ENCODE peak calls at places on chromosomes 11 and 22, in four cellular contexts. J is heart left ventricle, N is tibial nerve, R is body of pancreas. I is an unnamed sample.

GRCh38 chr22:27181537-27181936 is 524.1 kb downstream of the MIAT start:
- DNase-seq in R (no peak), N (no peak), J (no peak), I (no peak)

GRCh38 chr11:62444835-62445234 is 26.0 kb downstream of the SCGB1A1 start:
- DNase-seq in R (no peak), J (no peak), N (no peak), I (no peak)

GRCh38 chr11:117378966-117379865 is 51.6 kb downstream of the CEP164 start:
- DNase-seq in R (no peak), J (peak; percentile 67), N (no peak), I (no peak)

GRCh38 chr11:124970925-124971324 is 16.9 kb downstream of the CCDC15 start:
- DNase-seq in J (no peak), N (no peak), R (no peak), I (no peak)

GRCh38 chr11:106670069-106670468 is 348.2 kb downstream of the GUCY1A2 start:
- DNase-seq in J (no peak), N (no peak), R (no peak), I (no peak)

GRCh38 chr11:130002352-130002845 is at the start of gene PRDM10:
- DNase-seq in R (peak; percentile 94), J (peak; percentile 96), N (peak; percentile 91), I (peak; percentile 96)

GRCh38 chr22:41565403-41566054 is 4.7 kb downstream of the CSDC2 start:
- DNase-seq in R (peak; percentile 35), N (no peak), J (peak; percentile 63), I (peak; percentile 64)

GRCh38 chr11:119310682-119311052 is 6.3 kb downstream of the MCAM start:
- DNase-seq in N (no peak), J (no peak), R (no peak), I (no peak)

GRCh38 chr11:12087075-12087775 is 23.2 kb upstream of the MICAL2 start:
- DNase-seq in N (no peak), J (no peak), R (no peak), I (no peak)

GRCh38 chr22:28051787-28052356 is 132.8 kb upstream of the PITPNB start:
- DNase-seq in J (peak; percentile 72), N (peak; percentile 78), R (peak; percentile 71), I (peak; percentile 79)

GRCh38 chr11:10375280-10376048 is 70.6 kb downstream of the ADM start:
- DNase-seq in R (no peak), J (no peak), N (no peak), I (no peak)

GRCh38 chr11:60315866-60316265 is 11.2 kb upstream of the MS4A6E start:
- DNase-seq in N (no peak), J (no peak), R (no peak), I (no peak)

GRCh38 chr11:30481816-30482215 is 104.3 kb downstream of the MPPED2 start:
- DNase-seq in R (no peak), N (no peak), J (no peak), I (no peak)

GRCh38 chr22:42773161-42773560 is 52.5 kb upstream of the A4GALT start:
- DNase-seq in N (no peak), R (no peak), J (peak; percentile 70), I (peak; percentile 26)

GRCh38 chr11:43576834-43577521 is 103.6 kb upstream of the HSD17B12 start:
- DNase-seq in J (peak; percentile 66), R (no peak), N (peak; percentile 26), I (peak; percentile 90)

GRCh38 chr11:3188496-3189192 is 23.5 kb upstream of the OSBPL5 start:
- DNase-seq in J (no peak), N (no peak), R (no peak), I (no peak)
- H3K27ac ChIP-seq in J (no peak overlapping the region), N (no peak overlapping the region), R (no peak overlapping the region), I (no peak overlapping the region)

DNA sequence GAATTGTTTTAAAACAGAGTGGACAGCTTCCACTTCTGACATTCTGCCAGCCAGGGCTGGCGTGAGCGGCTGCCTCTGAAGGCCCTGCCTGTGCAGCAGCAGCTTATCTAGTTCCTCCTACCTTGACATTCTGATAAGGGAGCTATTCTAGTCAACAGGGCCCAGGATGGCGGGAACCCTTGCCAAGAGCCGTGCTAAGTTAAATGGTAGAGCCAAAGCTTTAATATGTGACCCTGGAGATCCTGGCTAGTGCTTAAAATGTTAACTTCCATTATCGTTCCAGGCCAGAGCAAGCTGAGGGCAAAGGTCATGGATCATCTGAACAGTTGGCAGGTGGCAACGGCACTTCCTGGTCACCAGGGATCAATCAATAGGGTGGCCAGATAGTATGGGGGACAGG is 3.5 kb downstream of the KCNJ5 start:
- DNase-seq in N (no peak), J (peak; percentile 86), R (peak; percentile 95), I (peak; percentile 84)
- H3K4me1 ChIP-seq in N (no peaks in the 10 kb centered on the region), J (peaks cover 64% of the 10 kb centered on the region), R (peaks cover 92% of the 10 kb centered on the region), I (peaks cover 29% of the 10 kb centered on the region)

GRCh38 chr22:44098966-44099530 is 74.9 kb downstream of the PARVB start:
- DNase-seq in R (no peak), N (no peak), J (peak; percentile 13), I (no peak)

GRCh38 chr22:44100411-44100810 is 76.3 kb downstream of the PARVB start:
- DNase-seq in R (no peak), N (no peak), J (peak; percentile 9), I (no peak)

GRCh38 chr22:44098021-44098739 is 74.1 kb downstream of the PARVB start:
- DNase-seq in N (no peak), J (peak; percentile 22), R (no peak), I (no peak)

GRCh38 chr22:44097263-44098020 is 73.3 kb downstream of the PARVB start:
- DNase-seq in N (no peak), R (no peak), J (peak; percentile 10), I (no peak)

GRCh38 chr22:44099696-44100095 is 75.6 kb downstream of the PARVB start:
- DNase-seq in N (no peak), R (no peak), J (peak; percentile 4), I (no peak)
- H3K9me3 ChIP-seq in N (no peaks in the 10 kb centered on the region), R (no peaks in the 10 kb centered on the region), J (no peaks in the 10 kb centered on the region), I (no peaks in the 10 kb centered on the region)

GRCh38 chr22:22036588-22036987 is 54.0 kb upstream of the TOP3B start:
- DNase-seq in N (no peak), J (no peak), R (no peak), I (no peak)

GRCh38 chr22:22038178-22038880 is 55.7 kb upstream of the TOP3B start:
- DNase-seq in J (no peak), R (no peak), N (no peak), I (no peak)

GRCh38 chr22:22037740-22038139 is 55.2 kb upstream of the TOP3B start:
- DNase-seq in R (no peak), N (no peak), J (no peak), I (no peak)

GRCh38 chr22:22035771-22036314 is 53.3 kb upstream of the TOP3B start:
- DNase-seq in J (no peak), R (no peak), N (no peak), I (no peak)

GRCh38 chr22:22037229-22037628 is 54.6 kb upstream of the TOP3B start:
- DNase-seq in N (no peak), R (no peak), J (no peak), I (no peak)
- H3K27ac ChIP-seq in N (no peak overlapping the region), R (no peak overlapping the region), J (no peak overlapping the region), I (no peak overlapping the region)

GRCh38 chr11:35038211-35038930 is 100.6 kb upstream of the CD44 start:
- DNase-seq in N (no peak), R (no peak), J (no peak), I (no peak)

GRCh38 chr11:35036642-35037041 is 102.3 kb upstream of the CD44 start:
- DNase-seq in J (no peak), R (no peak), N (no peak), I (no peak)

GRCh38 chr11:35040221-35040942 is 98.6 kb upstream of the CD44 start:
- DNase-seq in N (no peak), R (peak; percentile 66), J (no peak), I (no peak)

GRCh38 chr11:35041070-35041554 is 97.9 kb upstream of the CD44 start:
- DNase-seq in N (no peak), R (no peak), J (no peak), I (no peak)

DNA sequence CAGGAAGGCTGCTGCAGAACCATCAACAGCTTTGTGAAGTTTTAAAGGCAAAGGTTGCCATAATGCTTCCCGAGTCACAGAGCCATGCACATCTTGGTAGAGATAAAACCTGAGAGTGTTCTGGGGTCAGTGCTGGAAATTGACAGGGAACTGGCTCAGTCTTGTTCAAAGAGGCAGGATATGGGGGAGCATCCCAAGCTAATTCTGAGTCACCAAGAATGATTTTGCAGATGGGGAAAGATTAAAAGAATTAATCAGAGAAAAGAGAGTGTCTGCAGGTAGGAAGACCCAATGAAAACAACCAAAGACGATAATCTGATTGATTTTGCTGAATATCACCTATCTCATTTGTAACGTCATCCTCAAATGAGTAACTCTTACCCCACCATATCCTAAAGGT is 99.9 kb upstream of the CD44 start:
- DNase-seq in N (no peak), J (no peak), R (no peak), I (no peak)
- H3K4me1 ChIP-seq in N (no peaks in the 10 kb centered on the region), J (peaks cover 11% of the 10 kb centered on the region), R (peaks cover 10% of the 10 kb centered on the region), I (no peaks in the 10 kb centered on the region)

I was measured in testis.